ENCODE peak calls at places on chromosomes 12 and 14, in ten cellular contexts. C is dorsolateral prefrontal cortex; J is stimulated activated CD8-positive, alpha-beta memory T cell treated with anti-CD3 and anti-CD28 coated beads, Interleukin-15, amount 100 ng/mL, for 1 hour; P is left colon; X is MG63; U is EL; V is T-helper 1 cell; A is memory B cell; Y is GM20000; R is HT-29. L is an unnamed sample.

GRCh38 chr14:24307575-24308341 is at the start of gene CIDEB:
- DNase-seq in C (peak), J (no peak), P (peak), X (peak), U (peak), V (peak), A (peak), Y (peak), R (peak), L (peak)

GRCh38 chr14:103522649-103523582 is at the start of gene CKB:
- DNase-seq in C (peak), J (no peak), P (peak), X (no peak), U (peak), V (peak), A (peak), Y (peak), R (no peak), L (peak)

GRCh38 chr14:52325126-52325525 is 11.0 kb downstream of the PTGER2 start:
- DNase-seq in C (no peak), J (no peak), P (no peak), X (peak), U (no peak), V (peak), A (no peak), Y (peak), R (no peak), L (peak)

GRCh38 chr14:97361181-97361580 is 564.0 kb downstream of the VRK1 start:
- DNase-seq in C (no peak), J (no peak), P (no peak), X (no peak), U (no peak), V (no peak), A (no peak), Y (no peak), R (no peak), L (no peak)

GRCh38 chr14:63713765-63714164 is 14.1 kb downstream of the SGPP1 start:
- DNase-seq in C (no peak), J (no peak), P (no peak), X (peak), U (peak), V (no peak), A (no peak), Y (no peak), R (no peak), L (peak)

GRCh38 chr14:45757655-45758054 is 504.7 kb upstream of the MIS18BP1 start:
- DNase-seq in C (no peak), J (no peak), P (no peak), X (no peak), U (no peak), V (no peak), A (no peak), Y (no peak), R (no peak), L (no peak)

GRCh38 chr14:54782803-54783659 is 119.6 kb downstream of the GCH1 start:
- DNase-seq in C (peak), J (no peak), P (no peak), X (no peak), U (no peak), V (no peak), A (no peak), Y (peak), R (peak), L (peak)

GRCh38 chr14:85402546-85403162 is 127.3 kb upstream of the FLRT2 start:
- DNase-seq in C (no peak), J (no peak), P (no peak), X (no peak), U (no peak), V (no peak), A (no peak), Y (no peak), R (no peak), L (no peak)

GRCh38 chr12:87981495-87981894 is 47.7 kb downstream of the C12orf50 start:
- DNase-seq in C (no peak), J (no peak), P (no peak), X (no peak), U (no peak), V (no peak), A (no peak), Y (no peak), R (no peak), L (peak)

GRCh38 chr14:92503756-92504491 is 9.7 kb upstream of the RIN3 start:
- DNase-seq in C (no peak), J (no peak), P (no peak), X (no peak), U (peak), V (no peak), A (no peak), Y (no peak), R (no peak), L (peak)

GRCh38 chr12:80015660-80016059 is 80.8 kb upstream of the PPP1R12A start:
- DNase-seq in C (no peak), J (no peak), P (no peak), X (no peak), U (no peak), V (no peak), A (no peak), Y (no peak), R (no peak), L (no peak)

GRCh38 chr14:95260537-95261440 is 58.9 kb downstream of the CLMN start:
- DNase-seq in C (no peak), J (no peak), P (no peak), X (peak), U (no peak), V (peak), A (no peak), Y (peak), R (no peak), L (peak)

GRCh38 chr12:91565246-91565645 is 382.6 kb upstream of the DCN start:
- DNase-seq in C (no peak), J (no peak), P (no peak), X (no peak), U (no peak), V (no peak), A (no peak), Y (no peak), R (no peak), L (peak)

GRCh38 chr12:28777603-28778365 is 371.3 kb upstream of the FAR2 start:
- DNase-seq in C (no peak), J (no peak), P (no peak), X (no peak), U (no peak), V (no peak), A (no peak), Y (no peak), R (no peak), L (no peak)

GRCh38 chr12:2384533-2385328 is 331.9 kb downstream of the CACNA1C start:
- DNase-seq in C (no peak), J (no peak), P (no peak), X (no peak), U (peak), V (no peak), A (no peak), Y (no peak), R (no peak), L (peak)

GRCh38 chr14:91830777-91831176 is 36.6 kb downstream of the TC2N start:
- DNase-seq in C (no peak), J (no peak), P (peak), X (no peak), U (no peak), V (no peak), A (no peak), Y (no peak), R (peak), L (no peak)

GRCh38 chr12:105659355-105660075 is 329.0 kb downstream of the C12orf75 start:
- DNase-seq in C (no peak), J (no peak), P (no peak), X (no peak), U (no peak), V (no peak), A (no peak), Y (no peak), R (no peak), L (no peak)

GRCh38 chr14:92800525-92800924 is 6.4 kb downstream of the GOLGA5 start:
- DNase-seq in C (no peak), J (no peak), P (no peak), X (no peak), U (no peak), V (no peak), A (no peak), Y (no peak), R (no peak), L (no peak)

GRCh38 chr12:102879144-102879763 is 37.8 kb downstream of the PAH start:
- DNase-seq in C (no peak), J (no peak), P (no peak), X (peak), U (peak), V (peak), A (no peak), Y (peak), R (peak), L (peak)

GRCh38 chr12:122843472-122843871 is 8.2 kb downstream of the HIP1R start:
- DNase-seq in C (no peak), J (no peak), P (peak), X (no peak), U (no peak), V (no peak), A (no peak), Y (no peak), R (no peak), L (no peak)